ENCODE peak calls at places on chromosomes 3 and 15, in six cellular contexts. N is K562, Y is HCT116, G is NT2/D1, Q is GM12878, O is H1. H is an unnamed sample.

GRCh38 chr15:63065262-63066234 is 23.0 kb downstream of the TPM1 start:
- DNase-seq in G (no peak), O (no peak), Y (no peak), Q (no peak), N (no peak), H (no peak)

GRCh38 chr3:125212509-125213372 is at the start of gene SLC12A8:
- DNase-seq in Y (no peak), Q (no peak), O (peak), G (no peak), N (no peak), H (no peak)

GRCh38 chr3:81173514-81173913 is 587.9 kb downstream of the GBE1 start:
- DNase-seq in Y (no peak), G (peak), N (no peak), Q (no peak), O (no peak), H (peak)

GRCh38 chr15:98649621-98649995 is 1.3 kb downstream of the IGF1R start:
- DNase-seq in N (no peak), Q (no peak), Y (no peak), O (no peak), G (no peak), H (no peak)

GRCh38 chr3:99713440-99713839 is 75.0 kb downstream of the COL8A1 start:
- DNase-seq in N (no peak), Q (no peak), G (no peak), Y (no peak), O (no peak), H (no peak)

GRCh38 chr3:142218703-142219102 is 6.7 kb downstream of the GK5 start:
- DNase-seq in Y (no peak), N (no peak), G (no peak), Q (no peak), O (no peak), H (no peak)

GRCh38 chr3:38454179-38454883 is 641 bp downstream of the ACVR2B start:
- DNase-seq in G (no peak), O (peak), N (peak), Y (no peak), Q (no peak), H (no peak)

GRCh38 chr3:151439652-151440125 is 21.2 kb downstream of the IGSF10 start:
- DNase-seq in G (peak), O (no peak), Y (peak), Q (no peak), N (peak), H (peak)

GRCh38 chr15:100103828-100104227 is 237.9 kb downstream of the ADAMTS17 start:
- DNase-seq in N (no peak), Q (no peak), Y (no peak), O (no peak), G (no peak), H (no peak)

GRCh38 chr3:136659253-136659652 is 92.9 kb downstream of the STAG1 start:
- DNase-seq in G (no peak), N (no peak), Y (no peak), Q (no peak), O (no peak), H (no peak)

GRCh38 chr3:60758169-60758568 is 493.1 kb downstream of the FHIT start:
- DNase-seq in G (no peak), N (no peak), Y (no peak), O (no peak), Q (no peak), H (no peak)

GRCh38 chr3:156351783-156352182 is 203.1 kb downstream of the SSR3 start:
- DNase-seq in Q (no peak), N (no peak), O (no peak), Y (no peak), G (no peak), H (no peak)

GRCh38 chr3:55750525-55750924 is 263.4 kb upstream of the WNT5A start:
- DNase-seq in Y (no peak), O (no peak), G (no peak), Q (no peak), N (no peak), H (no peak)

GRCh38 chr3:53219897-53220483 is 35.8 kb downstream of the TKT start:
- DNase-seq in Y (peak), N (peak), O (peak), G (peak), Q (peak), H (peak)

GRCh38 chr15:101112336-101113113 is 139.3 kb downstream of the CHSY1 start:
- DNase-seq in N (no peak), O (no peak), G (no peak), Y (no peak), Q (no peak), H (no peak)

GRCh38 chr3:45225465-45226205 is 452 bp downstream of the TMEM158 start:
- DNase-seq in Q (no peak), O (peak), Y (no peak), N (peak), G (no peak), H (no peak)

GRCh38 chr3:52882377-52882776 is 15.0 kb downstream of the STIMATE start:
- DNase-seq in N (no peak), Y (no peak), G (no peak), Q (no peak), O (no peak), H (no peak)

GRCh38 chr3:188834349-188834748 is 337.4 kb upstream of the TPRG1 start:
- DNase-seq in N (no peak), O (no peak), Q (no peak), Y (peak), G (no peak), H (no peak)

GRCh38 chr3:93973160-93974126 is at the start of gene PROS1:
- DNase-seq in N (peak), Q (no peak), Y (peak), O (peak), G (peak), H (peak)

GRCh38 chr3:195698325-195699147 is 22.2 kb upstream of the MUC20 start:
- DNase-seq in G (peak), Y (no peak), Q (no peak), N (no peak), O (no peak), H (no peak)

GRCh38 chr3:112958749-112959560 is 15.9 kb downstream of the CD200R1 start:
- DNase-seq in O (no peak), N (peak), G (no peak), Q (no peak), Y (no peak), H (no peak)

GRCh38 chr15:19973718-19974117 is 567.9 kb downstream of the GOLGA6L6 start:
- DNase-seq in Y (no peak), O (peak), N (peak), Q (no peak), G (peak), H (no peak)

GRCh38 chr3:124168271-124168670 is 176.3 kb upstream of the ROPN1 start:
- DNase-seq in O (no peak), G (no peak), Q (no peak), N (no peak), Y (no peak), H (no peak)

GRCh38 chr3:60669636-60670035 is 581.6 kb downstream of the FHIT start:
- DNase-seq in Y (no peak), N (no peak), Q (no peak), O (no peak), G (peak), H (no peak)

GRCh38 chr3:65170357-65171090 is 482.7 kb upstream of the ADAMTS9 start:
- DNase-seq in N (peak), Q (no peak), G (no peak), O (no peak), Y (no peak), H (no peak)

GRCh38 chr3:124620600-124621063 is 109.6 kb upstream of the UMPS start:
- DNase-seq in Y (no peak), G (peak), O (no peak), Q (peak), N (peak), H (peak)

GRCh38 chr3:129587061-129587460 is 19.4 kb downstream of the PLXND1 start:
- DNase-seq in Q (no peak), O (no peak), N (no peak), Y (no peak), G (no peak), H (no peak)

GRCh38 chr3:46934508-46935167 is 41.9 kb downstream of the CCDC12 start:
- DNase-seq in N (no peak), G (no peak), O (no peak), Q (no peak), Y (no peak), H (no peak)

GRCh38 chr3:43024183-43024865 is 45.2 kb downstream of the GASK1A start:
- DNase-seq in Y (no peak), N (no peak), G (no peak), Q (no peak), O (no peak), H (no peak)
- TF ChIP-seq ZNF274 in Y (no peak), N (no peak), G (no peak), Q (no peak), O (no peak), H (no peak)

GRCh38 chr3:48215466-48215865 is 7.8 kb upstream of the CAMP start:
- DNase-seq in G (no peak), Y (no peak), N (no peak), Q (no peak), O (no peak), H (no peak)
- TF ChIP-seq ZNF274 in G (no peak), Y (no peak), N (no peak), Q (no peak), O (no peak), H (no peak)

DNA sequence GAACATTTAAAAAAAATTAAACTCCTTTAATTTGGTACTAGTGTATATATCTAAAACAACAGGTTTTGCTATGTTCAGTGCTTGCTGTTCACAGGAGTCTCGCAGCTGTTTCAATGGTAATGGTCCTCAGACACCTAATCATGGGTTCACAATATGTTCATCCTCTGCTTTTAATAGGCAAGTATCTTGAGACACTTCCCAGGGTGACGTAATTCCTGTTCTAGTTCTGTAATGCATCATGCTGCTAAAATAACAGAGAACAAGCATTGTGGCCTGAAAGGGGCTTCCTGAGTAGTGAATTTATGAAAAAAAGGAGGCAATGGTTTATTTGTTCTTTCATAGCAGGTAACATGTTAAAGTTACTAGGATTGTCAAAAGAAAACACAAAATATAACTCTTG is 625.2 kb upstream of the GBE1 start:
- DNase-seq in N (no peak), O (no peak), Q (no peak), G (no peak), Y (no peak), H (no peak)
- TF ChIP-seq ZNF274 in N (no peak), O (no peak), Q (no peak), G (no peak), Y (no peak), H (no peak)

DNA sequence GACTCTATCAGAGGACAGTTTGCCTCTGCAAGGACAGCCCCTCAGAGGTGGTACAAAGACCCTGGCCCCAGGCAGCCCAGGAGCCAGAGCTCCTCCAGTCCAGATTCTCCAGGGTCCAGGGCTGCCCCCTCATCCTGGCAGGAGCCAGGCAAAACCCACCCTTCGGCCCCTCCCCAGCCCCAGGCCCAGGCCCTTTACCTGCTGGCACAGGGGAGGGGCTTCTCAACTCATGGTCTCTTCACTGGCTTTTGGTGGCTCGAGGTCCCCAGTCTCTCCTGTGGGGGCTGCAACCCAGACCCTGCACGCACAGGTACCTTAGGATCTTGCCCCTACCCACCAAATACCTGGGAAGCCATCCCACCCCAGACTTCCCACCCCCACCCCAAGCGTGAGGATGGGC is 8.5 kb downstream of the NEIL1 start:
- DNase-seq in G (no peak), N (no peak), O (no peak), Q (no peak), Y (no peak), H (no peak)
- TF ChIP-seq ZNF274 in G (no peak), N (no peak), O (no peak), Q (no peak), Y (no peak), H (no peak)

GRCh38 chr15:68363353-68363752 is 68.6 kb downstream of the ITGA11 start:
- DNase-seq in O (no peak), N (no peak), Y (no peak), Q (no peak), G (no peak), H (no peak)
- TF ChIP-seq ZNF274 in O (no peak), N (no peak), Y (no peak), Q (no peak), G (no peak), H (no peak)

GRCh38 chr3:8778475-8778874 is 9.1 kb upstream of the OXTR start:
- DNase-seq in O (peak), Q (no peak), G (no peak), N (no peak), Y (no peak), H (no peak)
- TF ChIP-seq ZNF274 in O (no peak), Q (no peak), G (no peak), N (no peak), Y (no peak), H (no peak)

DNA sequence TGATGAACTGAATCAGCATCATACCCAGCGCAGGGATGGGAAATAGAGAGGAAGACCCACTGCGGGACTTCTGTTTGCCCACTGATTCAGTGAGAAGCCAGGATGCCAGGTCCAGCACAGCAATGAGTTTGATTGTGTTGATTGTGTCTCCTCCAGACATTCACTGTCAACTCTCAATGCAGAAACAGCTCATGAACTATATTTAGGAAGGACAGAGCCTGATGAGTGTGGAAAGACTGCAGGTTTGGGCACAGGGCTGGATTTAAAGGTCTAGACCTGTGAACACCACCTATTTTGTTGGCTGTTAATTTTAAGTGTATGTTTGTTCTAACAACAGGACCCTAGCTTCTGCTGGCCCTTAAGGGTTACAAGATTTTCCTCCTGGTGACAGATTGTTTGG is 104.9 kb upstream of the TNIK start:
- DNase-seq in G (no peak), N (no peak), O (no peak), Q (no peak), Y (no peak), H (no peak)
- TF ChIP-seq ZNF274 in G (no peak), N (no peak), O (no peak), Q (no peak), Y (no peak), H (no peak)

GRCh38 chr15:48972750-48973503 is 9.2 kb upstream of the SHC4 start:
- DNase-seq in G (no peak), O (no peak), N (no peak), Q (no peak), Y (no peak), H (no peak)

GRCh38 chr15:48974865-48975264 is 11.1 kb upstream of the SHC4 start:
- DNase-seq in N (peak), Q (no peak), Y (peak), G (no peak), O (no peak), H (no peak)

GRCh38 chr15:48976444-48977088 is 12.8 kb upstream of the SHC4 start:
- DNase-seq in G (no peak), Y (no peak), Q (no peak), O (no peak), N (peak), H (peak)

GRCh38 chr15:48978638-48979037 is 14.9 kb upstream of the SHC4 start:
- DNase-seq in N (no peak), O (no peak), G (no peak), Y (no peak), Q (no peak), H (no peak)

GRCh38 chr15:48975713-48976419 is 12.1 kb upstream of the SHC4 start:
- DNase-seq in Y (peak), O (peak), Q (no peak), N (peak), G (peak), H (peak)
- TF ChIP-seq ZNF274 in Y (no peak), O (no peak), Q (no peak), N (no peak), G (no peak), H (no peak)

DNA sequence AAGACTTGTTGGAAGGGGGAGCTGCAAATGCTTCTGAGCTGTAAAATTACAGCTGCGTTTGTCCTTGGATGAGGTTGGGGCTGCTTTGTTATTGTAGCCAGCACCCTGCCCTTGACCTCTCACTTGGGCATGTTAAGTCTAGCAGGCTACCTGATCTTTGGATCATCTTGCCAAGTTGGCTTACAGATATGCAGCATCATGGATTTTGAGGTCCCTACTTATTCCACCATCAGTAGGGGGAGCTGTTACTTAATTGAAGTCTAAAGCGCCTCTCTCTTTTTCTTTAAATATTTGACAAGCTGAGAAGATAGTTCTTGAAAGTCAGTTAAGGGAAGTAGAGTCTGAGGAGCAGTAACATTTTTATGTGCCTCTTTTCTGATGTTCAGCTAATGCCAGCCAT is 793.0 kb downstream of the MCTP2 start:
- DNase-seq in N (peak), O (no peak), Q (no peak), Y (peak), G (no peak), H (no peak)
- TF ChIP-seq ZNF274 in N (no peak), O (no peak), Q (no peak), Y (no peak), G (no peak), H (no peak)